ENCODE peak calls at places on chromosomes 3 and 15, in eight cellular contexts. N is NB4; Q is uterus; P is CD4-positive, alpha-beta memory T cell; J is hepatocyte; M is astrocyte; D is bronchial epithelial cell; E is body of pancreas. U is an unnamed sample.

GRCh38 chr15:48458876-48459275 is 127.6 kb downstream of the DUT start:
- DNase-seq in D (no peak), Q (no peak), N (no peak), E (no peak), P (no peak), M (no peak), J (no peak), U (no peak)

GRCh38 chr3:8629151-8630021 is 15.2 kb downstream of the SSUH2 start:
- DNase-seq in N (peak; percentile 84), E (no peak), J (peak; percentile 80), D (peak; percentile 93), Q (no peak), P (peak; percentile 7), M (peak; percentile 93), U (peak; percentile 89)

GRCh38 chr3:62051506-62051905 is 321.8 kb downstream of the FEZF2 start:
- DNase-seq in M (no peak), D (peak; percentile 40), E (peak; percentile 78), P (no peak), Q (no peak), J (peak; percentile 27), N (peak; percentile 4), U (no peak)

GRCh38 chr3:142209655-142210054 is 15.7 kb downstream of the GK5 start:
- DNase-seq in E (no peak), N (peak; percentile 44), M (peak; percentile 79), J (peak; percentile 51), Q (peak; percentile 86), D (peak; percentile 76), P (no peak), U (no peak)

GRCh38 chr15:57041416-57041815 is 123.0 kb downstream of the TCF12 start:
- DNase-seq in Q (no peak), J (no peak), M (no peak), E (no peak), D (no peak), P (no peak), N (no peak), U (no peak)

GRCh38 chr3:13865581-13866405 is 14.1 kb downstream of the WNT7A start:
- DNase-seq in P (no peak), M (no peak), D (no peak), E (no peak), J (no peak), N (no peak), Q (no peak), U (no peak)

GRCh38 chr3:128488636-128488994 is 4.4 kb downstream of the GATA2 start:
- DNase-seq in P (no peak), Q (no peak), J (no peak), E (no peak), M (no peak), N (no peak), D (no peak), U (no peak)

GRCh38 chr3:186668426-186668825 is 2.6 kb downstream of the HRG start:
- DNase-seq in Q (no peak), P (no peak), N (no peak), J (no peak), M (no peak), D (peak; percentile 53), E (no peak), U (no peak)

GRCh38 chr15:90418627-90419026 is 30.6 kb downstream of the IQGAP1 start:
- DNase-seq in J (no peak), Q (no peak), N (no peak), P (no peak), D (no peak), E (no peak), M (no peak), U (no peak)

GRCh38 chr3:191329654-191330308 is 545 bp downstream of the UTS2B start:
- DNase-seq in J (peak; percentile 65), P (peak; percentile 14), E (peak; percentile 67), N (peak; percentile 53), Q (peak; percentile 38), D (peak; percentile 42), M (peak; percentile 63), U (peak; percentile 86)

GRCh38 chr3:13023251-13024055 is 49.8 kb downstream of the IQSEC1 start:
- DNase-seq in M (no peak), J (no peak), P (no peak), D (no peak), E (no peak), Q (no peak), N (no peak), U (peak; percentile 31)

GRCh38 chr3:69288161-69288895 is 97.6 kb downstream of the FRMD4B start:
- DNase-seq in D (no peak), E (no peak), N (no peak), P (no peak), Q (no peak), M (no peak), J (no peak), U (no peak)

GRCh38 chr3:2558828-2559227 is 460.2 kb downstream of the CNTN4 start:
- DNase-seq in P (no peak), Q (no peak), J (no peak), N (no peak), E (no peak), M (no peak), D (no peak), U (no peak)

GRCh38 chr3:23710555-23710954 is 95.2 kb upstream of the UBE2E1 start:
- DNase-seq in E (no peak), N (no peak), D (no peak), Q (peak; percentile 26), J (peak; percentile 62), P (no peak), M (peak; percentile 82), U (no peak)

GRCh38 chr3:32882603-32883025 is 64.8 kb downstream of the TRIM71 start:
- DNase-seq in J (no peak), M (no peak), P (no peak), D (no peak), Q (no peak), E (no peak), N (no peak), U (no peak)

GRCh38 chr15:70596354-70597055 is 166.9 kb downstream of the UACA start:
- DNase-seq in M (peak; percentile 95), N (peak; percentile 84), Q (no peak), J (peak; percentile 36), D (peak; percentile 89), E (no peak), P (no peak), U (no peak)

GRCh38 chr15:100553468-100553867 is 24.7 kb upstream of the CERS3 start:
- DNase-seq in Q (no peak), D (no peak), P (no peak), E (no peak), J (no peak), M (no peak), N (peak; percentile 43), U (no peak)

GRCh38 chr3:143901105-143901504 is 52.8 kb upstream of the SLC9A9 start:
- DNase-seq in P (no peak), E (no peak), J (no peak), N (no peak), Q (no peak), M (peak; percentile 76), D (peak; percentile 97), U (no peak)

GRCh38 chr15:99722406-99722805 is 10.8 kb downstream of the LYSMD4 start:
- DNase-seq in M (no peak), P (no peak), E (no peak), N (no peak), Q (no peak), D (peak; percentile 61), J (no peak), U (no peak)

DNA sequence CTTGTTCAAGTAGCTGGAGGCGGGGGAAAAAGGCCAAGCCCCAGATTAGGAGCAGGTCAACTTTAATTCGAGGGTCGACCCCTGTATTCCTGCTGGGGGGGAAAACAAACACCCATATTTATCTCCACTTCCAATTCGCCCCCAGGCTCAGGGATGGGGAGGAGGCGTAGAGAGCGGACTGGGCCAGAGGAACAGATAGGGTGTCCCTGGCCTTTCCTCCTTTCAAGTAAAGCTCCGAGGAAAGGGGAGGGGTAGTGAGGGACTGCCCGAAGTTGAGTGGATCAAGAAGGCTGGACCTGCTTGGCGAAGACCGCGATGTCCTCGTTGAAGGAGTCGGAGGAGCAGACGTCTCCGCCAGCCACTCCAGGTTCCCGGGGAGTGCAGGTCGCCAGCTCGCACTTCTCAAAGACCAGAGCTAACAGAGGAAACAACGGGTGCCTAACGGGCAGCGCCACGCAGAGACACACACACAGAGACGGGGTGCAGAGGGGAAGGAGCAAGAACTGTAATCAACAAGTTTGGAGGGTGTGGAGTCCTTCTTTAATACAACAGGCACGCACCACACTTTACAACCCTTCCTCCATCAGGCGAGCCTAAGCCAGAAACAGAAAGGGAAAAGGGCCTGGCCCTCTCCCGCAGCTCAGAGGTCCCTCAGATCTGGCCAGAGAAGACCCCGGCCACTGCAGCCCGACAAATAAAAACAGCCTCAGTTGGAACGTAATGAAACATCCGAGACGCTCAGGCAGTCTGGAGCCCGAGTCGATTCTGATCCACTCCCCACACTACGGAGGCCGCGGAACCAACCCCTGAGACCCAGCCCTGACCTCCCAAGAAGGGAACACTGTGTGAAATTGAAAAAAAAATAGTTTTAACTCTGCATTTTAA is 4.1 kb downstream of the MEIS2 start:
- DNase-seq in E (no peak), P (no peak), J (peak; percentile 24), M (no peak), N (no peak), Q (peak; percentile 37), D (no peak), U (no peak)
- H3K4me3 ChIP-seq in E (no peak overlapping the region), P (no peak overlapping the region), J (peak overlapping the region; percentile 98), M (peak overlapping the region; percentile 89), N (no peak overlapping the region), Q (peak overlapping the region; percentile 66), D (no peak overlapping the region), U (no peak overlapping the region)

DNA sequence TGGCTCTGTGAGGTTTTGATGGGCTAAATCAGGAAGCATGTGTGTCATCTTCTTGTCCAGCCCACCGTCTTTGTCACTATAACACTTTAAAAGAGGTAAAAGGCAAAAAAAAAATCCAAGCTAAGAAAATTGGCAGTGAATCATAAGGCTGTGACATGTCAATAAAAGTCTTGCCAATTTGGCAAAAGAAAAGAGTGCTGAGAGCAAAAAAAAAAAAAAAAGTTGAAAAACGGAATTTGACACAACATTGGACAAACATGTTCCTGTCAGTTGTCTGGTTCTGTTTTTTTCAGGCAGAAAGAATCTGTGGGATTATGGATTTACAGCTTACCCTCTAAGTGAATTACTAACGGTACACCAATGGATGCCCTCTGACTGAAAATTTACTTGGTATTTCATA is 225.2 kb upstream of the SOX2 start:
- DNase-seq in Q (no peak), M (no peak), P (no peak), E (no peak), J (no peak), D (no peak), N (no peak), U (no peak)
- H3K4me3 ChIP-seq in Q (no peak overlapping the region), M (no peak overlapping the region), P (no peak overlapping the region), E (no peak overlapping the region), J (no peak overlapping the region), D (no peak overlapping the region), N (no peak overlapping the region), U (no peak overlapping the region)

DNA sequence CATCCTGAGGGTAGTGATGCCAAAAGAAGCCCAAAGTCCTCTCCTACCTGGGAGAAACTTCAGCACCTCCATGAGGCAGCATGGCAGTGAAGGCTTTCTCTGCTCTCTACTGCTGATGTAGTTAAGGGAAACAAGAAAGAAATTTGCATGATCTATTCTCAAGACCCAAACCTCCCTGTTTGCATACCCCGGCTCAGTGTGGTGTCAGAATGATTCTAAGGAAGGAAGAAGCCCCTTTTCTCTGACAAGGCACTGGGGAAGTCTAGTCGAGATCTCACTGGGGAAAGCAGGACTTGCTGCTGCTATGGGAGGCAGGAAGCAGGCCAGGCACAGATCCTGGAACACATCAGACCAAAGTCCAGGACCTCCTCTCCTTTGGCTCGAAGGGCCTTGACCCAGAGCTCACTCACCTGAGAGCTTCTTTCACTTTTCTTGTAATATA is 89.4 kb upstream of the ICE2 start:
- DNase-seq in J (no peak), E (no peak), M (no peak), P (no peak), N (no peak), Q (no peak), D (no peak), U (no peak)
- H3K4me3 ChIP-seq in J (no peak overlapping the region), E (no peak overlapping the region), M (no peak overlapping the region), P (peak overlapping the region; percentile 2), N (no peak overlapping the region), Q (no peak overlapping the region), D (no peak overlapping the region), U (no peak overlapping the region)

GRCh38 chr15:97875025-97875512 is 85.4 kb upstream of the ARRDC4 start:
- DNase-seq in Q (no peak), M (no peak), N (no peak), D (no peak), P (no peak), E (no peak), J (no peak), U (no peak)
- H3K4me3 ChIP-seq in Q (no peak overlapping the region), M (no peak overlapping the region), N (no peak overlapping the region), D (peak overlapping the region; percentile 22), P (no peak overlapping the region), E (no peak overlapping the region), J (no peak overlapping the region), U (no peak overlapping the region)